ENCODE peak calls at places on chromosome 12, in six cellular contexts. D is thoracic aorta, Q is transverse colon, U is epithelial cell of esophagus, Y is neural crest cell, B is ACHN. Z is an unnamed sample.

GRCh38 chr12:129868566-129868965 is 35.3 kb downstream of the TMEM132D start:
- DNase-seq in Q (no peak), D (no peak), B (no peak), U (no peak), Y (no peak), Z (no peak)

GRCh38 chr12:57401165-57401564 is 29.7 kb downstream of the R3HDM2 start:
- DNase-seq in U (no peak), D (no peak), B (no peak), Y (no peak), Q (no peak), Z (no peak)

GRCh38 chr12:47074757-47075156 is 4.7 kb upstream of the PCED1B start:
- DNase-seq in Y (no peak), D (no peak), U (no peak), B (no peak), Q (no peak), Z (no peak)

GRCh38 chr12:10719482-10719881 is 3.6 kb downstream of the YBX3 start:
- DNase-seq in B (peak), U (peak), D (no peak), Y (no peak), Q (no peak), Z (no peak)

GRCh38 chr12:98470469-98471082 is 44.8 kb upstream of the TMPO start:
- DNase-seq in B (no peak), Q (no peak), Y (no peak), D (no peak), U (peak), Z (no peak)

GRCh38 chr12:47942327-47943230 is 20.8 kb upstream of the TMEM106C start:
- DNase-seq in Y (no peak), B (peak), U (no peak), D (no peak), Q (no peak), Z (peak)

GRCh38 chr12:123131879-123132402 is 18.9 kb downstream of the PITPNM2 start:
- DNase-seq in U (no peak), B (no peak), Y (no peak), Q (peak), D (no peak), Z (peak)

GRCh38 chr12:104467346-104467837 is 10.6 kb downstream of the CHST11 start:
- DNase-seq in D (no peak), Q (no peak), U (no peak), Y (no peak), B (no peak), Z (no peak)

GRCh38 chr12:46531804-46532203 is 159.2 kb upstream of the SLC38A2 start:
- DNase-seq in B (no peak), U (no peak), Y (no peak), Q (no peak), D (no peak), Z (no peak)

GRCh38 chr12:131290255-131290959 is 336.7 kb downstream of the ADGRD1 start:
- DNase-seq in Q (no peak), B (no peak), D (no peak), Y (no peak), U (no peak), Z (no peak)

GRCh38 chr12:69266045-69266635 is 26.8 kb downstream of the CPSF6 start:
- DNase-seq in D (no peak), B (peak), U (peak), Q (no peak), Y (no peak), Z (peak)